ENCODE peak calls at places on chromosomes 3 and 15, in four cellular contexts. G, F, N and S are unnamed samples.

GRCh38 chr3:171809513-171810277 is 588 bp downstream of the PLD1 start:
- DNase-seq in G (peak; percentile 94), F (peak; percentile 96), N (no peak), S (no peak)

GRCh38 chr3:100802126-100802525 is 92.8 kb downstream of the TFG start:
- DNase-seq in G (no peak), F (peak; percentile 23), N (no peak), S (no peak)

GRCh38 chr3:151135548-151136337 is 50.3 kb downstream of the MED12L start:
- DNase-seq in G (no peak), F (no peak), N (peak; percentile 57), S (no peak)

GRCh38 chr15:101108458-101108775 is 143.4 kb downstream of the CHSY1 start:
- DNase-seq in G (no peak), F (no peak), N (no peak), S (no peak)

GRCh38 chr3:127337911-127338531 is 50.2 kb upstream of the PRR20G start:
- DNase-seq in G (no peak), F (no peak), N (no peak), S (no peak)

GRCh38 chr3:16311960-16312451 is 47.0 kb downstream of the OXNAD1 start:
- DNase-seq in G (no peak), F (peak; percentile 65), N (no peak), S (no peak)

GRCh38 chr15:34009656-34010055 is 29.3 kb downstream of the AVEN start:
- DNase-seq in G (no peak), F (no peak), N (no peak), S (no peak)

GRCh38 chr3:23889401-23889800 is 27.4 kb downstream of the NKIRAS1 start:
- DNase-seq in G (no peak), F (no peak), N (no peak), S (no peak)

GRCh38 chr3:70615286-70615685 is 302.8 kb upstream of the MDFIC2 start:
- DNase-seq in G (no peak), F (no peak), N (no peak), S (no peak)

GRCh38 chr15:28131400-28131799 is 32.3 kb upstream of the OCA2 start:
- DNase-seq in G (no peak), F (no peak), N (no peak), S (no peak)